ENCODE peak calls at places on chromosomes 12 and 14, in ten cellular contexts. One of them, this sample, is unnamed.

GRCh38 chr14:99793213-99794155 is at the start of gene EML1:
- DNase-seq in T1000: peak
- DNase-seq in GM04503: no peak
- DNase-seq in GM19239: peak
- DNase-seq in heart right ventricle: peak
- DNase-seq in hypothalamus: no peak
- DNase-seq in activated T-cell treated with anti-CD3 and anti-CD28 coated beads, Interleukin-2, amount 50 U/mL, for 4 hours: peak
- DNase-seq in tibial nerve: peak
- DNase-seq in GM10248: peak
- DNase-seq in HEK293T: peak
- DNase-seq in this sample: peak

GRCh38 chr12:95257541-95257940 is 39.9 kb downstream of the VEZT start:
- DNase-seq in T1000: no peak
- DNase-seq in GM04503: no peak
- DNase-seq in GM19239: no peak
- DNase-seq in heart right ventricle: no peak
- DNase-seq in hypothalamus: no peak
- DNase-seq in activated T-cell treated with anti-CD3 and anti-CD28 coated beads, Interleukin-2, amount 50 U/mL, for 4 hours: no peak
- DNase-seq in tibial nerve: no peak
- DNase-seq in GM10248: no peak
- DNase-seq in HEK293T: no peak
- DNase-seq in this sample: no peak

GRCh38 chr12:4153343-4153892 is 120.1 kb upstream of the CCND2 start:
- DNase-seq in T1000: no peak
- DNase-seq in GM04503: no peak
- DNase-seq in GM19239: no peak
- DNase-seq in heart right ventricle: no peak
- DNase-seq in hypothalamus: no peak
- DNase-seq in activated T-cell treated with anti-CD3 and anti-CD28 coated beads, Interleukin-2, amount 50 U/mL, for 4 hours: peak
- DNase-seq in tibial nerve: no peak
- DNase-seq in GM10248: peak
- DNase-seq in HEK293T: no peak
- DNase-seq in this sample: no peak

GRCh38 chr12:75390899-75391538 is at the start of gene GLIPR1L2:
- DNase-seq in T1000: peak
- DNase-seq in GM04503: peak
- DNase-seq in GM19239: peak
- DNase-seq in heart right ventricle: peak
- DNase-seq in hypothalamus: peak
- DNase-seq in activated T-cell treated with anti-CD3 and anti-CD28 coated beads, Interleukin-2, amount 50 U/mL, for 4 hours: peak
- DNase-seq in tibial nerve: peak
- DNase-seq in GM10248: peak
- DNase-seq in HEK293T: peak
- DNase-seq in this sample: peak

GRCh38 chr12:121224591-121224990 is 14.7 kb downstream of the P2RX4 start:
- DNase-seq in T1000: no peak
- DNase-seq in GM04503: no peak
- DNase-seq in GM19239: no peak
- DNase-seq in heart right ventricle: no peak
- DNase-seq in hypothalamus: no peak
- DNase-seq in activated T-cell treated with anti-CD3 and anti-CD28 coated beads, Interleukin-2, amount 50 U/mL, for 4 hours: peak
- DNase-seq in tibial nerve: no peak
- DNase-seq in GM10248: peak
- DNase-seq in HEK293T: no peak
- DNase-seq in this sample: no peak

GRCh38 chr12:116717466-116718457 is 20.1 kb downstream of the SPRING1 start:
- DNase-seq in T1000: no peak
- DNase-seq in GM04503: no peak
- DNase-seq in GM19239: no peak
- DNase-seq in heart right ventricle: peak
- DNase-seq in hypothalamus: no peak
- DNase-seq in activated T-cell treated with anti-CD3 and anti-CD28 coated beads, Interleukin-2, amount 50 U/mL, for 4 hours: no peak
- DNase-seq in tibial nerve: peak
- DNase-seq in GM10248: no peak
- DNase-seq in HEK293T: peak
- DNase-seq in this sample: no peak

GRCh38 chr14:37936971-37937370 is 270.7 kb upstream of the SSTR1 start:
- DNase-seq in T1000: no peak
- DNase-seq in GM04503: no peak
- DNase-seq in GM19239: no peak
- DNase-seq in heart right ventricle: no peak
- DNase-seq in hypothalamus: no peak
- DNase-seq in activated T-cell treated with anti-CD3 and anti-CD28 coated beads, Interleukin-2, amount 50 U/mL, for 4 hours: no peak
- DNase-seq in tibial nerve: no peak
- DNase-seq in GM10248: no peak
- DNase-seq in HEK293T: no peak
- DNase-seq in this sample: no peak

GRCh38 chr12:8996682-8997405 is 7.5 kb downstream of the KLRG1 start:
- DNase-seq in T1000: no peak
- DNase-seq in GM04503: peak
- DNase-seq in GM19239: peak
- DNase-seq in heart right ventricle: no peak
- DNase-seq in hypothalamus: no peak
- DNase-seq in activated T-cell treated with anti-CD3 and anti-CD28 coated beads, Interleukin-2, amount 50 U/mL, for 4 hours: peak
- DNase-seq in tibial nerve: no peak
- DNase-seq in GM10248: peak
- DNase-seq in HEK293T: no peak
- DNase-seq in this sample: no peak

GRCh38 chr12:6461401-6462233 is 8.9 kb downstream of the VAMP1 start:
- DNase-seq in T1000: no peak
- DNase-seq in GM04503: no peak
- DNase-seq in GM19239: peak
- DNase-seq in heart right ventricle: no peak
- DNase-seq in hypothalamus: no peak
- DNase-seq in activated T-cell treated with anti-CD3 and anti-CD28 coated beads, Interleukin-2, amount 50 U/mL, for 4 hours: peak
- DNase-seq in tibial nerve: no peak
- DNase-seq in GM10248: peak
- DNase-seq in HEK293T: no peak
- DNase-seq in this sample: peak

GRCh38 chr14:105061428-105062047 is 3.7 kb downstream of the GPR132 start:
- DNase-seq in T1000: no peak
- DNase-seq in GM04503: no peak
- DNase-seq in GM19239: peak
- DNase-seq in heart right ventricle: peak
- DNase-seq in hypothalamus: no peak
- DNase-seq in activated T-cell treated with anti-CD3 and anti-CD28 coated beads, Interleukin-2, amount 50 U/mL, for 4 hours: peak
- DNase-seq in tibial nerve: no peak
- DNase-seq in GM10248: peak
- DNase-seq in HEK293T: no peak
- DNase-seq in this sample: no peak

GRCh38 chr12:10661338-10661737 is 12.5 kb downstream of the STYK1 start:
- DNase-seq in T1000: no peak
- DNase-seq in GM04503: peak
- DNase-seq in GM19239: no peak
- DNase-seq in heart right ventricle: no peak
- DNase-seq in hypothalamus: no peak
- DNase-seq in activated T-cell treated with anti-CD3 and anti-CD28 coated beads, Interleukin-2, amount 50 U/mL, for 4 hours: no peak
- DNase-seq in tibial nerve: no peak
- DNase-seq in GM10248: no peak
- DNase-seq in HEK293T: no peak
- DNase-seq in this sample: no peak

GRCh38 chr14:85223667-85224066 is 306.3 kb upstream of the FLRT2 start:
- DNase-seq in T1000: no peak
- DNase-seq in GM04503: no peak
- DNase-seq in GM19239: no peak
- DNase-seq in heart right ventricle: no peak
- DNase-seq in hypothalamus: no peak
- DNase-seq in activated T-cell treated with anti-CD3 and anti-CD28 coated beads, Interleukin-2, amount 50 U/mL, for 4 hours: no peak
- DNase-seq in tibial nerve: no peak
- DNase-seq in GM10248: no peak
- DNase-seq in HEK293T: no peak
- DNase-seq in this sample: no peak

GRCh38 chr14:94748667-94749347 is 21.1 kb downstream of the GSC start:
- DNase-seq in T1000: no peak
- DNase-seq in GM04503: no peak
- DNase-seq in GM19239: no peak
- DNase-seq in heart right ventricle: no peak
- DNase-seq in hypothalamus: no peak
- DNase-seq in activated T-cell treated with anti-CD3 and anti-CD28 coated beads, Interleukin-2, amount 50 U/mL, for 4 hours: no peak
- DNase-seq in tibial nerve: no peak
- DNase-seq in GM10248: no peak
- DNase-seq in HEK293T: peak
- DNase-seq in this sample: peak

GRCh38 chr14:74647834-74648361 is 35.9 kb upstream of the LTBP2 start:
- DNase-seq in T1000: no peak
- DNase-seq in GM04503: no peak
- DNase-seq in GM19239: no peak
- DNase-seq in heart right ventricle: no peak
- DNase-seq in hypothalamus: no peak
- DNase-seq in activated T-cell treated with anti-CD3 and anti-CD28 coated beads, Interleukin-2, amount 50 U/mL, for 4 hours: no peak
- DNase-seq in tibial nerve: no peak
- DNase-seq in GM10248: no peak
- DNase-seq in HEK293T: no peak
- DNase-seq in this sample: no peak

GRCh38 chr12:41891226-41891625 is 253.4 kb downstream of the GXYLT1 start:
- DNase-seq in T1000: no peak
- DNase-seq in GM04503: no peak
- DNase-seq in GM19239: no peak
- DNase-seq in heart right ventricle: no peak
- DNase-seq in hypothalamus: no peak
- DNase-seq in activated T-cell treated with anti-CD3 and anti-CD28 coated beads, Interleukin-2, amount 50 U/mL, for 4 hours: no peak
- DNase-seq in tibial nerve: no peak
- DNase-seq in GM10248: no peak
- DNase-seq in HEK293T: no peak
- DNase-seq in this sample: no peak

GRCh38 chr14:68282479-68283377 is 463.1 kb downstream of the RAD51B start:
- DNase-seq in T1000: no peak
- DNase-seq in GM04503: no peak
- DNase-seq in GM19239: no peak
- DNase-seq in heart right ventricle: no peak
- DNase-seq in hypothalamus: no peak
- DNase-seq in activated T-cell treated with anti-CD3 and anti-CD28 coated beads, Interleukin-2, amount 50 U/mL, for 4 hours: peak
- DNase-seq in tibial nerve: no peak
- DNase-seq in GM10248: peak
- DNase-seq in HEK293T: no peak
- DNase-seq in this sample: no peak

This sample was measured in germinal center.